ENCODE peak calls at places on chromosome 3, in four cellular contexts. V is hepatic stellate cell; R is stimulated activated CD4-positive, alpha-beta T cell treated with anti-CD3 and anti-CD28 coated beads, Interleukin-2, amount 100 ng/mL, for 24 hours; U is A673. S is an unnamed sample.

GRCh38 chr3:32451049-32451659 is 51.5 kb downstream of the CMTM6 start:
- DNase-seq in U (no peak), R (no peak), V (no peak), S (no peak)

GRCh38 chr3:158471639-158472294 is 99.2 kb upstream of the MLF1 start:
- DNase-seq in U (no peak), V (peak), R (no peak), S (no peak)

GRCh38 chr3:167978486-167978885 is 117.2 kb downstream of the GOLIM4 start:
- DNase-seq in R (no peak), V (no peak), U (no peak), S (no peak)

GRCh38 chr3:144585408-144585807 is 613.8 kb downstream of the DIPK2A start:
- DNase-seq in V (no peak), R (no peak), U (peak), S (no peak)

GRCh38 chr3:50381315-50381714 is 22.0 kb upstream of the TMEM115 start:
- DNase-seq in V (no peak), U (no peak), R (no peak), S (peak)

GRCh38 chr3:13714251-13714916 is 165.5 kb downstream of the FBLN2 start:
- DNase-seq in U (no peak), V (no peak), R (no peak), S (no peak)

GRCh38 chr3:72309626-72310025 is 524.7 kb upstream of the PROK2 start:
- DNase-seq in U (peak), R (no peak), V (no peak), S (no peak)

GRCh38 chr3:25904248-25904647 is 114.4 kb downstream of the OXSM start:
- DNase-seq in V (no peak), U (peak), R (no peak), S (peak)

GRCh38 chr3:128481438-128481942 is 11.5 kb downstream of the GATA2 start:
- DNase-seq in V (no peak), U (no peak), R (no peak), S (peak)

GRCh38 chr3:46663611-46664135 is 29.8 kb downstream of the ALS2CL start:
- DNase-seq in R (no peak), V (peak), U (no peak), S (peak)

GRCh38 chr3:164174049-164174448 is 904.2 kb downstream of the SI start:
- DNase-seq in R (no peak), V (no peak), U (no peak), S (no peak)

GRCh38 chr3:25397150-25397549 is 30.9 kb upstream of the RARB start:
- DNase-seq in V (no peak), U (no peak), R (no peak), S (no peak)

GRCh38 chr3:52270252-52270754 is 8.1 kb downstream of the WDR82 start:
- DNase-seq in U (peak), R (no peak), V (no peak), S (no peak)

GRCh38 chr3:13111173-13111873 is 38.1 kb upstream of the IQSEC1 start:
- DNase-seq in R (no peak), U (no peak), V (no peak), S (no peak)

GRCh38 chr3:90010341-90010740 is 902.9 kb downstream of the EPHA3 start:
- DNase-seq in U (peak), V (peak), R (no peak), S (no peak)

GRCh38 chr3:61218508-61218907 is 32.7 kb downstream of the FHIT start:
- DNase-seq in V (no peak), U (no peak), R (no peak), S (no peak)

GRCh38 chr3:8712871-8713360 is 20.7 kb upstream of the CAV3 start:
- DNase-seq in R (no peak), U (no peak), V (no peak), S (no peak)

GRCh38 chr3:122005033-122005565 is 16.9 kb downstream of the ILDR1 start:
- DNase-seq in U (no peak), V (no peak), R (peak), S (peak)

GRCh38 chr3:9703736-9704342 is at the start of gene CPNE9:
- DNase-seq in R (no peak), U (no peak), V (no peak), S (peak)

GRCh38 chr3:37520802-37521350 is 340.8 kb upstream of the CTDSPL start:
- DNase-seq in V (no peak), U (no peak), R (no peak), S (no peak)

GRCh38 chr3:108208831-108209230 is 13.4 kb downstream of the IFT57 start:
- DNase-seq in U (no peak), R (no peak), V (no peak), S (no peak)

GRCh38 chr3:66991478-66991877 is 6.6 kb upstream of the KBTBD8 start:
- DNase-seq in V (peak), U (no peak), R (no peak), S (no peak)

GRCh38 chr3:52291508-52292181 is 4.0 kb downstream of the GLYCTK start:
- DNase-seq in U (no peak), V (no peak), R (peak), S (peak)

GRCh38 chr3:168088106-168088722 is 7.5 kb downstream of the GOLIM4 start:
- DNase-seq in U (peak), V (no peak), R (no peak), S (peak)

GRCh38 chr3:61521229-61521628 is 40.1 kb upstream of the PTPRG start:
- DNase-seq in R (peak), U (no peak), V (no peak), S (peak)

GRCh38 chr3:9678493-9678892 is 25.1 kb upstream of the CPNE9 start:
- DNase-seq in U (no peak), V (no peak), R (no peak), S (no peak)

S was measured in left kidney.